ENCODE peak calls at places on chromosome 16, in six cellular contexts. One of them, this sample, is unnamed.

GRCh38 chr16:80803341-80804060 is 897 bp downstream of the CDYL2 start:
- DNase-seq in tibial nerve: no peak
- DNase-seq in body of pancreas: peak
- DNase-seq in GM12892: peak
- DNase-seq in transverse colon: peak
- DNase-seq in lower leg skin: no peak
- DNase-seq in this sample: peak

GRCh38 chr16:3012828-3013420 is at the start of gene CLDN9:
- DNase-seq in tibial nerve: no peak
- DNase-seq in body of pancreas: peak
- DNase-seq in GM12892: no peak
- DNase-seq in transverse colon: peak
- DNase-seq in lower leg skin: no peak
- DNase-seq in this sample: peak

GRCh38 chr16:80993293-80993691 is 13.4 kb downstream of the CMC2 start:
- DNase-seq in tibial nerve: no peak
- DNase-seq in body of pancreas: peak
- DNase-seq in GM12892: no peak
- DNase-seq in transverse colon: no peak
- DNase-seq in lower leg skin: no peak
- DNase-seq in this sample: no peak

GRCh38 chr16:81723098-81723723 is 55.9 kb upstream of the PLCG2 start:
- DNase-seq in tibial nerve: no peak
- DNase-seq in body of pancreas: peak
- DNase-seq in GM12892: no peak
- DNase-seq in transverse colon: no peak
- DNase-seq in lower leg skin: no peak
- DNase-seq in this sample: peak

GRCh38 chr16:57801098-57801855 is 1.0 kb downstream of the KIFC3 start:
- DNase-seq in tibial nerve: no peak
- DNase-seq in body of pancreas: no peak
- DNase-seq in GM12892: no peak
- DNase-seq in transverse colon: no peak
- DNase-seq in lower leg skin: no peak
- DNase-seq in this sample: peak

GRCh38 chr16:83793179-83793578 is 14.6 kb upstream of the HSBP1 start:
- DNase-seq in tibial nerve: no peak
- DNase-seq in body of pancreas: no peak
- DNase-seq in GM12892: no peak
- DNase-seq in transverse colon: no peak
- DNase-seq in lower leg skin: no peak
- DNase-seq in this sample: no peak

GRCh38 chr16:78648517-78648916 is 549.1 kb downstream of the WWOX start:
- DNase-seq in tibial nerve: no peak
- DNase-seq in body of pancreas: peak
- DNase-seq in GM12892: no peak
- DNase-seq in transverse colon: no peak
- DNase-seq in lower leg skin: peak
- DNase-seq in this sample: peak

GRCh38 chr16:85699628-85700027 is 10.9 kb upstream of the GINS2 start:
- DNase-seq in tibial nerve: no peak
- DNase-seq in body of pancreas: no peak
- DNase-seq in GM12892: no peak
- DNase-seq in transverse colon: no peak
- DNase-seq in lower leg skin: no peak
- DNase-seq in this sample: no peak

GRCh38 chr16:71472041-71472440 is 10.0 kb upstream of the ZNF23 start:
- DNase-seq in tibial nerve: no peak
- DNase-seq in body of pancreas: no peak
- DNase-seq in GM12892: no peak
- DNase-seq in transverse colon: no peak
- DNase-seq in lower leg skin: no peak
- DNase-seq in this sample: no peak

GRCh38 chr16:56960681-56961281 is 969 bp upstream of the CETP start:
- DNase-seq in tibial nerve: no peak
- DNase-seq in body of pancreas: no peak
- DNase-seq in GM12892: no peak
- DNase-seq in transverse colon: no peak
- DNase-seq in lower leg skin: no peak
- DNase-seq in this sample: no peak

GRCh38 chr16:50603206-50604064 is 55.2 kb downstream of the NKD1 start:
- DNase-seq in tibial nerve: no peak
- DNase-seq in body of pancreas: no peak
- DNase-seq in GM12892: no peak
- DNase-seq in transverse colon: peak
- DNase-seq in lower leg skin: no peak
- DNase-seq in this sample: no peak

GRCh38 chr16:88454315-88455057 is 1.4 kb downstream of the ZFPM1 start:
- DNase-seq in tibial nerve: no peak
- DNase-seq in body of pancreas: peak
- DNase-seq in GM12892: no peak
- DNase-seq in transverse colon: peak
- DNase-seq in lower leg skin: no peak
- DNase-seq in this sample: peak

GRCh38 chr16:11665071-11665491 is 3.2 kb upstream of the SNN start:
- DNase-seq in tibial nerve: no peak
- DNase-seq in body of pancreas: no peak
- DNase-seq in GM12892: no peak
- DNase-seq in transverse colon: no peak
- DNase-seq in lower leg skin: no peak
- DNase-seq in this sample: no peak

GRCh38 chr16:31093132-31093703 is 1.4 kb downstream of the VKORC1 start:
- DNase-seq in tibial nerve: no peak
- DNase-seq in body of pancreas: no peak
- DNase-seq in GM12892: no peak
- DNase-seq in transverse colon: peak
- DNase-seq in lower leg skin: no peak
- DNase-seq in this sample: no peak

GRCh38 chr16:79272141-79272577 is 328.4 kb downstream of the MAF start:
- DNase-seq in tibial nerve: no peak
- DNase-seq in body of pancreas: no peak
- DNase-seq in GM12892: no peak
- DNase-seq in transverse colon: peak
- DNase-seq in lower leg skin: no peak
- DNase-seq in this sample: no peak

GRCh38 chr16:64864232-64864803 is 257.5 kb downstream of the CDH11 start:
- DNase-seq in tibial nerve: no peak
- DNase-seq in body of pancreas: no peak
- DNase-seq in GM12892: no peak
- DNase-seq in transverse colon: no peak
- DNase-seq in lower leg skin: no peak
- DNase-seq in this sample: no peak

DNA sequence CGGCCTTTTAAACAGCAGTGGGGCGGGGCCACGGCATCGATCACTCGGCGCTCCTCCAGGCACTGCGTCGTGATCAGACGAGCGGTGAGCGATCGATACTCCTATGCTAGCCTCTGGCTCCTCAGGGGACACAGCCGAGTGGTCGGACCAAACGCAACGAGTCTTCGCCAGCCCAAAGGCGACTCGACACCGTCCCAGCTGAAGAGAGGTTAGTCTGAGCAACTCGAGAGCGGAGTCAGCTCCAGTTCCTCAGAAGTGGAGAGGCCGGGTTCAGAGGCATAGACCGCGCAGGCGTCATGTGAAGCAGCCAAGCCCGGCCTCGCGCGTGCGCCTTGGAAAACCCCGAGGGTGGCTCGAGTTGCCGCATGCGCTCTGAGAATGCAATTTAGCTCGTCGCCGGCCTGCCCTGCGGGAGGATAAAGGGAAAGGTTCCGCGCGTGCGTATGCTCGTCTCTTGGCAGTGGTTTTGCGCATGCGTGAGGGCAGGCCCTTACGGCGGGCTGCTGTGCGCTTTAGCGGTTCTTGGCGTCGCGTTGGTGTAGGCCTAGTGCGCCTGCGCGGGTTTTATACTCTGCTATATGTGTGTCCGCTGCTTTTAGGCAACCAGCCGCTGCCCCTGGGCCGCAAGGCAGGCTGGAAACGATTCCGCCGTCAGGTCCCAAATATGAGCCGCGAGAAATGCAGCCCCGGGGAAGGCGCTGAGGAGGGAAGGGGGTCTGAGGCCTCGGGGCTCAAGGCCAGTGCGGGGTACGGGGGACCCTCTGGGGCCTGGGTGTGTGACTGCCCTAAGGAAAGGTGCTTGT is at the start of gene KDM8:
- DNase-seq in tibial nerve: peak
- DNase-seq in body of pancreas: peak
- DNase-seq in GM12892: peak
- DNase-seq in transverse colon: peak
- DNase-seq in lower leg skin: peak
- DNase-seq in this sample: peak
- TF ChIP-seq POLR2A in tibial nerve: no peak
- TF ChIP-seq POLR2A in body of pancreas: peak
- TF ChIP-seq POLR2A in GM12892: peak
- TF ChIP-seq POLR2A in transverse colon: peak
- TF ChIP-seq POLR2A in lower leg skin: no peak
- TF ChIP-seq POLR2A in this sample: no peak

GRCh38 chr16:67833418-67834241 is 8.5 kb upstream of the THAP11 start:
- DNase-seq in tibial nerve: peak
- DNase-seq in body of pancreas: peak
- DNase-seq in GM12892: peak
- DNase-seq in transverse colon: peak
- DNase-seq in lower leg skin: peak
- DNase-seq in this sample: peak
- TF ChIP-seq POLR2A in tibial nerve: peak
- TF ChIP-seq POLR2A in body of pancreas: peak
- TF ChIP-seq POLR2A in GM12892: peak
- TF ChIP-seq POLR2A in transverse colon: peak
- TF ChIP-seq POLR2A in lower leg skin: no peak
- TF ChIP-seq POLR2A in this sample: peak

GRCh38 chr16:67393111-67393789 is at the start of gene TPPP3:
- DNase-seq in tibial nerve: peak
- DNase-seq in body of pancreas: peak
- DNase-seq in GM12892: no peak
- DNase-seq in transverse colon: peak
- DNase-seq in lower leg skin: peak
- DNase-seq in this sample: peak
- TF ChIP-seq POLR2A in tibial nerve: no peak
- TF ChIP-seq POLR2A in body of pancreas: peak
- TF ChIP-seq POLR2A in GM12892: no peak
- TF ChIP-seq POLR2A in transverse colon: peak
- TF ChIP-seq POLR2A in lower leg skin: no peak
- TF ChIP-seq POLR2A in this sample: no peak

DNA sequence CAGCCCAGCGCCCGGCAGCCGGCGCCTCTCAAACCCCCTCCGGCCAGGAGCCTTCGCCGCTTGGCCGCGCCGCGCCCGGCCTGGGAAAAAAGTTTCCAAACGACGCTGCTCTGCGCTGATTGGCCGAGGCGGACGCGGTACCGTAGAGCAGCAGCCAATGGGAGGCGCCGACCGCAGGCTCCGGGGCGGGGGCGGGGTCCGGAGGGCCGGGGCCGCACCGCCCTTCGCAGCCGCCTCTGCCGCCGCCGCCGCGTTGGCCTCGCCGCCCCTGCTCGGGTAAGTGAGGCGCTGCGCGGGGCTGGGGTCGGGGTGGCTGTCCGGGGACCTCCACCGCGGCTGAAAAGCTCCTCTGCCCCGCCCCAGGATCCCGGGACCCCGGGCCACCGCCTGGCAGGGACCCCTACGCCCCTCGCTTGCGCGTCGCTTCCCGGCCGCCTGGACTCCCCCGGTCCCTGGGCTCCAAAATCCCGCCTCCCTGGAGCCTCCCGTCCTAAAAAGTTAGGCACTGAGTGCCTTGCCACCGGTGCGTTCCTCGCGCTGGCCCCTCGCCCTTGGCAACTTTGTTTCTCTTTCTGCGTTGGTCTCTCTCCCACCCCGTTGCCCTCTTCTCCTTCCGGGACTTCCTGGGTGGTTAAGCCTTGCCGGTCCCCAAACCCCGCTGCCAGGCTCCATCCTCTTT is at the start of gene NDE1:
- DNase-seq in tibial nerve: peak
- DNase-seq in body of pancreas: peak
- DNase-seq in GM12892: peak
- DNase-seq in transverse colon: peak
- DNase-seq in lower leg skin: peak
- DNase-seq in this sample: peak
- TF ChIP-seq POLR2A in tibial nerve: peak
- TF ChIP-seq POLR2A in body of pancreas: peak
- TF ChIP-seq POLR2A in GM12892: peak
- TF ChIP-seq POLR2A in transverse colon: peak
- TF ChIP-seq POLR2A in lower leg skin: no peak
- TF ChIP-seq POLR2A in this sample: peak

GRCh38 chr16:24826096-24826690 is 19.6 kb upstream of the SLC5A11 start:
- DNase-seq in tibial nerve: no peak
- DNase-seq in body of pancreas: no peak
- DNase-seq in GM12892: no peak
- DNase-seq in transverse colon: no peak
- DNase-seq in lower leg skin: peak
- DNase-seq in this sample: no peak
- TF ChIP-seq POLR2A in tibial nerve: no peak
- TF ChIP-seq POLR2A in body of pancreas: no peak
- TF ChIP-seq POLR2A in GM12892: no peak
- TF ChIP-seq POLR2A in transverse colon: no peak
- TF ChIP-seq POLR2A in lower leg skin: no peak
- TF ChIP-seq POLR2A in this sample: no peak

DNA sequence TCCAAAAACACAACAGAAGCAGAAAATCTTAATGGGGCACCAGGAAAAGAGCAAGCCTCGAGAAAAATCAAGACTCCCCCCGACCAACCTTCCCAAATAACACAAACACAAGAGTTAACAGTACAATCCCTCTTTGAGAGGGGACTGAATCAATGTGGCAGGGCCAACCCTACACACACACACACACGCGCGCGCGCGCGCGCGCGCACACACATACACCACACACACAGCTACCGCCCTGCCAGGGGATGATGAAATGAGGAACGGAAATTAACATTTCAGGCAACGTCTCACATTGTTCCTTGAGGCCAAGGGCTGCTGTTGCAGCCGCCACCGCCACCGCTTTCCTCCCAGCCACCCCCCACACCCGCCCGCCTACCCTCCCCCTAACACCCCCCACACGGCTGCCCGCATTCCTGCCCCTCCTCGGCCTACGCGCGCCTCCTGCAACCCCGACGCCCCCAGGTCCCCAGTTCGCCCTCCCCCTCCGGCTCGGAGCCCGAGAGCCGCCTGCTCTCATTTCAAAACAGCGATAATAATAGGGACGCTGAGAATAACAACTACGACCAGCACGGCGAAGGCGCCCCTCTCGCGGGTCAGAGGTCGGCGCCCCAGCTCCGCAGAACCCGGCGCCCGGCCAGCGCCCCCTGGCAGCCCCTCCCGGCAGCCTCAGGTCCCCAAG is 1.2 kb downstream of the ANKRD11 start:
- DNase-seq in tibial nerve: peak
- DNase-seq in body of pancreas: peak
- DNase-seq in GM12892: peak
- DNase-seq in transverse colon: peak
- DNase-seq in lower leg skin: peak
- DNase-seq in this sample: peak
- TF ChIP-seq POLR2A in tibial nerve: no peak
- TF ChIP-seq POLR2A in body of pancreas: peak
- TF ChIP-seq POLR2A in GM12892: peak
- TF ChIP-seq POLR2A in transverse colon: peak
- TF ChIP-seq POLR2A in lower leg skin: no peak
- TF ChIP-seq POLR2A in this sample: no peak

GRCh38 chr16:19086322-19087199 is 19.1 kb downstream of the COQ7 start:
- DNase-seq in tibial nerve: peak
- DNase-seq in body of pancreas: peak
- DNase-seq in GM12892: peak
- DNase-seq in transverse colon: peak
- DNase-seq in lower leg skin: peak
- DNase-seq in this sample: peak
- TF ChIP-seq POLR2A in tibial nerve: no peak
- TF ChIP-seq POLR2A in body of pancreas: peak
- TF ChIP-seq POLR2A in GM12892: no peak
- TF ChIP-seq POLR2A in transverse colon: peak
- TF ChIP-seq POLR2A in lower leg skin: no peak
- TF ChIP-seq POLR2A in this sample: no peak

GRCh38 chr16:661184-661821 is 6.6 kb upstream of the RHOT2 start:
- DNase-seq in tibial nerve: no peak
- DNase-seq in body of pancreas: no peak
- DNase-seq in GM12892: no peak
- DNase-seq in transverse colon: no peak
- DNase-seq in lower leg skin: no peak
- DNase-seq in this sample: no peak
- TF ChIP-seq POLR2A in tibial nerve: no peak
- TF ChIP-seq POLR2A in body of pancreas: no peak
- TF ChIP-seq POLR2A in GM12892: no peak
- TF ChIP-seq POLR2A in transverse colon: no peak
- TF ChIP-seq POLR2A in lower leg skin: no peak
- TF ChIP-seq POLR2A in this sample: no peak

This sample was measured in thyroid gland.